ENCODE peak calls at places on chromosomes 1 and 21, in ten cellular contexts. One of them, this sample, is unnamed.
A peak's percentile ranks its signal among the peaks of the same experiment; 100 is the strongest.

GRCh38 chr1:76576876-76577817 is 290.1 kb upstream of the ST6GALNAC5 start:
- DNase-seq in foreskin melanocyte: no peak
- DNase-seq in iPS DF 6.9: no peak
- DNase-seq in stimulated activated CD4-positive, alpha-beta T cell treated with anti-CD3 and anti-CD28 coated beads, Interleukin-1b, Interleukin-23, amount 100 ng/mL, for 24 hours: no peak
- DNase-seq in NCI-H1694 treated with DMSO at 0.1 percent for 48 hours: peak; percentile 97
- DNase-seq in SK-MEL-5: no peak
- DNase-seq in HT1080: no peak
- DNase-seq in GM12865: no peak
- DNase-seq in left lobe of liver: no peak
- DNase-seq in lower lobe of right lung: no peak
- DNase-seq in this sample: no peak

GRCh38 chr1:1004780-1005697 is 5.1 kb upstream of the HES4 start:
- DNase-seq in foreskin melanocyte: no peak
- DNase-seq in iPS DF 6.9: no peak
- DNase-seq in stimulated activated CD4-positive, alpha-beta T cell treated with anti-CD3 and anti-CD28 coated beads, Interleukin-1b, Interleukin-23, amount 100 ng/mL, for 24 hours: no peak
- DNase-seq in NCI-H1694 treated with DMSO at 0.1 percent for 48 hours: no peak
- DNase-seq in SK-MEL-5: no peak
- DNase-seq in HT1080: peak; percentile 41
- DNase-seq in GM12865: no peak
- DNase-seq in left lobe of liver: peak; percentile 79
- DNase-seq in lower lobe of right lung: peak; percentile 71
- DNase-seq in this sample: no peak

GRCh38 chr1:28199328-28200233 is 23.1 kb upstream of the PTAFR start:
- DNase-seq in foreskin melanocyte: no peak
- DNase-seq in iPS DF 6.9: no peak
- DNase-seq in stimulated activated CD4-positive, alpha-beta T cell treated with anti-CD3 and anti-CD28 coated beads, Interleukin-1b, Interleukin-23, amount 100 ng/mL, for 24 hours: peak; percentile 18
- DNase-seq in NCI-H1694 treated with DMSO at 0.1 percent for 48 hours: no peak
- DNase-seq in SK-MEL-5: no peak
- DNase-seq in HT1080: no peak
- DNase-seq in GM12865: peak; percentile 96
- DNase-seq in left lobe of liver: no peak
- DNase-seq in lower lobe of right lung: no peak
- DNase-seq in this sample: no peak

GRCh38 chr1:192951961-192952460 is 107.1 kb downstream of the UCHL5 start:
- DNase-seq in foreskin melanocyte: peak; percentile 15
- DNase-seq in iPS DF 6.9: no peak
- DNase-seq in stimulated activated CD4-positive, alpha-beta T cell treated with anti-CD3 and anti-CD28 coated beads, Interleukin-1b, Interleukin-23, amount 100 ng/mL, for 24 hours: no peak
- DNase-seq in NCI-H1694 treated with DMSO at 0.1 percent for 48 hours: no peak
- DNase-seq in SK-MEL-5: no peak
- DNase-seq in HT1080: peak; percentile 98
- DNase-seq in GM12865: peak; percentile 42
- DNase-seq in left lobe of liver: no peak
- DNase-seq in lower lobe of right lung: no peak
- DNase-seq in this sample: no peak

GRCh38 chr1:35115459-35116383 is 36.5 kb downstream of the ZMYM1 start:
- DNase-seq in foreskin melanocyte: no peak
- DNase-seq in iPS DF 6.9: no peak
- DNase-seq in stimulated activated CD4-positive, alpha-beta T cell treated with anti-CD3 and anti-CD28 coated beads, Interleukin-1b, Interleukin-23, amount 100 ng/mL, for 24 hours: no peak
- DNase-seq in NCI-H1694 treated with DMSO at 0.1 percent for 48 hours: no peak
- DNase-seq in SK-MEL-5: no peak
- DNase-seq in HT1080: no peak
- DNase-seq in GM12865: no peak
- DNase-seq in left lobe of liver: no peak
- DNase-seq in lower lobe of right lung: no peak
- DNase-seq in this sample: no peak

GRCh38 chr1:2249559-2249906 is 21.4 kb downstream of the SKI start:
- DNase-seq in foreskin melanocyte: no peak
- DNase-seq in iPS DF 6.9: no peak
- DNase-seq in stimulated activated CD4-positive, alpha-beta T cell treated with anti-CD3 and anti-CD28 coated beads, Interleukin-1b, Interleukin-23, amount 100 ng/mL, for 24 hours: no peak
- DNase-seq in NCI-H1694 treated with DMSO at 0.1 percent for 48 hours: no peak
- DNase-seq in SK-MEL-5: no peak
- DNase-seq in HT1080: no peak
- DNase-seq in GM12865: no peak
- DNase-seq in left lobe of liver: no peak
- DNase-seq in lower lobe of right lung: no peak
- DNase-seq in this sample: no peak

GRCh38 chr1:40438391-40439015 is 11.8 kb upstream of the ZFP69B start:
- DNase-seq in foreskin melanocyte: no peak
- DNase-seq in iPS DF 6.9: no peak
- DNase-seq in stimulated activated CD4-positive, alpha-beta T cell treated with anti-CD3 and anti-CD28 coated beads, Interleukin-1b, Interleukin-23, amount 100 ng/mL, for 24 hours: no peak
- DNase-seq in NCI-H1694 treated with DMSO at 0.1 percent for 48 hours: no peak
- DNase-seq in SK-MEL-5: peak; percentile 37
- DNase-seq in HT1080: no peak
- DNase-seq in GM12865: peak; percentile 16
- DNase-seq in left lobe of liver: no peak
- DNase-seq in lower lobe of right lung: no peak
- DNase-seq in this sample: no peak

GRCh38 chr21:41429305-41429704 is 3.3 kb downstream of the MX1 start:
- DNase-seq in foreskin melanocyte: no peak
- DNase-seq in iPS DF 6.9: no peak
- DNase-seq in stimulated activated CD4-positive, alpha-beta T cell treated with anti-CD3 and anti-CD28 coated beads, Interleukin-1b, Interleukin-23, amount 100 ng/mL, for 24 hours: no peak
- DNase-seq in NCI-H1694 treated with DMSO at 0.1 percent for 48 hours: no peak
- DNase-seq in SK-MEL-5: no peak
- DNase-seq in HT1080: no peak
- DNase-seq in GM12865: no peak
- DNase-seq in left lobe of liver: no peak
- DNase-seq in lower lobe of right lung: no peak
- DNase-seq in this sample: no peak

GRCh38 chr21:20020032-20020431 is 978.2 kb upstream of the NCAM2 start:
- DNase-seq in foreskin melanocyte: no peak
- DNase-seq in iPS DF 6.9: no peak
- DNase-seq in stimulated activated CD4-positive, alpha-beta T cell treated with anti-CD3 and anti-CD28 coated beads, Interleukin-1b, Interleukin-23, amount 100 ng/mL, for 24 hours: no peak
- DNase-seq in NCI-H1694 treated with DMSO at 0.1 percent for 48 hours: no peak
- DNase-seq in SK-MEL-5: no peak
- DNase-seq in HT1080: no peak
- DNase-seq in GM12865: no peak
- DNase-seq in left lobe of liver: no peak
- DNase-seq in lower lobe of right lung: no peak
- DNase-seq in this sample: no peak

GRCh38 chr1:32032287-32032639 is 18.6 kb downstream of the KHDRBS1 start:
- DNase-seq in foreskin melanocyte: no peak
- DNase-seq in iPS DF 6.9: no peak
- DNase-seq in stimulated activated CD4-positive, alpha-beta T cell treated with anti-CD3 and anti-CD28 coated beads, Interleukin-1b, Interleukin-23, amount 100 ng/mL, for 24 hours: no peak
- DNase-seq in NCI-H1694 treated with DMSO at 0.1 percent for 48 hours: no peak
- DNase-seq in SK-MEL-5: no peak
- DNase-seq in HT1080: no peak
- DNase-seq in GM12865: no peak
- DNase-seq in left lobe of liver: no peak
- DNase-seq in lower lobe of right lung: no peak
- DNase-seq in this sample: no peak

GRCh38 chr1:69400128-69400527 is 167.6 kb upstream of the LRRC7 start:
- DNase-seq in foreskin melanocyte: no peak
- DNase-seq in iPS DF 6.9: no peak
- DNase-seq in stimulated activated CD4-positive, alpha-beta T cell treated with anti-CD3 and anti-CD28 coated beads, Interleukin-1b, Interleukin-23, amount 100 ng/mL, for 24 hours: no peak
- DNase-seq in NCI-H1694 treated with DMSO at 0.1 percent for 48 hours: no peak
- DNase-seq in SK-MEL-5: no peak
- DNase-seq in HT1080: no peak
- DNase-seq in GM12865: no peak
- DNase-seq in left lobe of liver: no peak
- DNase-seq in lower lobe of right lung: no peak
- DNase-seq in this sample: no peak

GRCh38 chr1:11653616-11654570 is at the start of gene FBXO2:
- DNase-seq in foreskin melanocyte: no peak
- DNase-seq in iPS DF 6.9: no peak
- DNase-seq in stimulated activated CD4-positive, alpha-beta T cell treated with anti-CD3 and anti-CD28 coated beads, Interleukin-1b, Interleukin-23, amount 100 ng/mL, for 24 hours: no peak
- DNase-seq in NCI-H1694 treated with DMSO at 0.1 percent for 48 hours: no peak
- DNase-seq in SK-MEL-5: no peak
- DNase-seq in HT1080: no peak
- DNase-seq in GM12865: no peak
- DNase-seq in left lobe of liver: no peak
- DNase-seq in lower lobe of right lung: peak; percentile 65
- DNase-seq in this sample: no peak

GRCh38 chr1:23798662-23799142 is 1.9 kb downstream of the GALE start:
- DNase-seq in foreskin melanocyte: no peak
- DNase-seq in iPS DF 6.9: no peak
- DNase-seq in stimulated activated CD4-positive, alpha-beta T cell treated with anti-CD3 and anti-CD28 coated beads, Interleukin-1b, Interleukin-23, amount 100 ng/mL, for 24 hours: no peak
- DNase-seq in NCI-H1694 treated with DMSO at 0.1 percent for 48 hours: no peak
- DNase-seq in SK-MEL-5: no peak
- DNase-seq in HT1080: no peak
- DNase-seq in GM12865: no peak
- DNase-seq in left lobe of liver: no peak
- DNase-seq in lower lobe of right lung: no peak
- DNase-seq in this sample: no peak

GRCh38 chr1:156471496-156472490 is 28.8 kb downstream of the MEF2D start:
- DNase-seq in foreskin melanocyte: no peak
- DNase-seq in iPS DF 6.9: no peak
- DNase-seq in stimulated activated CD4-positive, alpha-beta T cell treated with anti-CD3 and anti-CD28 coated beads, Interleukin-1b, Interleukin-23, amount 100 ng/mL, for 24 hours: no peak
- DNase-seq in NCI-H1694 treated with DMSO at 0.1 percent for 48 hours: peak; percentile 27
- DNase-seq in SK-MEL-5: no peak
- DNase-seq in HT1080: no peak
- DNase-seq in GM12865: no peak
- DNase-seq in left lobe of liver: peak; percentile 98
- DNase-seq in lower lobe of right lung: peak; percentile 85
- DNase-seq in this sample: peak; percentile 88